ENCODE peak calls at places on chromosomes 16 and 17, in eight cellular contexts. C, T, X, D, H, F, W and U are unnamed samples.

GRCh38 chr16:56198755-56199114 is 7.4 kb downstream of the GNAO1 start:
- DNase-seq in H (no peak), T (no peak), X (no peak), D (no peak), F (no peak), W (no peak), C (no peak), U (no peak)

GRCh38 chr17:34503804-34504203 is 75.6 kb upstream of the TMEM132E start:
- DNase-seq in F (no peak), H (no peak), T (peak; percentile 42), W (no peak), C (peak; percentile 35), X (no peak), D (no peak), U (no peak)

GRCh38 chr17:75301031-75301430 is 11.8 kb upstream of the SLC25A19 start:
- DNase-seq in W (no peak), F (no peak), H (no peak), C (no peak), T (peak; percentile 27), X (no peak), D (no peak), U (no peak)

GRCh38 chr17:48579738-48580543 is 1.8 kb upstream of the HOXB4 start:
- DNase-seq in D (no peak), W (no peak), F (peak; percentile 62), X (no peak), C (no peak), T (no peak), H (no peak), U (no peak)

GRCh38 chr17:19727466-19728113 is 11.2 kb upstream of the SLC47A2 start:
- DNase-seq in W (peak; percentile 83), F (no peak), H (peak; percentile 93), C (peak; percentile 60), X (peak; percentile 90), T (peak; percentile 76), D (no peak), U (peak; percentile 65)

GRCh38 chr16:75252049-75252864 is 833 bp upstream of the BCAR1 start:
- DNase-seq in W (no peak), H (no peak), D (no peak), C (peak; percentile 12), T (no peak), F (no peak), X (peak; percentile 66), U (no peak)

GRCh38 chr16:84625556-84625955 is 7.7 kb upstream of the COTL1 start:
- DNase-seq in W (peak; percentile 83), C (no peak), D (no peak), F (no peak), X (no peak), H (no peak), T (no peak), U (no peak)

GRCh38 chr17:35057332-35057915 is 6.1 kb downstream of the RFFL start:
- DNase-seq in W (peak; percentile 23), H (no peak), X (no peak), D (no peak), C (no peak), T (no peak), F (no peak), U (no peak)

GRCh38 chr16:87926246-87927194 is 9.8 kb downstream of the CA5A start:
- DNase-seq in H (no peak), X (no peak), F (no peak), W (no peak), T (no peak), C (no peak), D (no peak), U (no peak)

GRCh38 chr16:24667244-24667764 is 62.1 kb upstream of the TNRC6A start:
- DNase-seq in X (no peak), W (no peak), C (no peak), D (no peak), H (no peak), T (no peak), F (no peak), U (no peak)

GRCh38 chr16:50718061-50718760 is 23.7 kb upstream of the CYLD start:
- DNase-seq in D (no peak), C (no peak), T (no peak), F (no peak), W (no peak), H (no peak), X (peak; percentile 41), U (no peak)

GRCh38 chr17:35286120-35286781 is 43.4 kb downstream of the SLFN5 start:
- DNase-seq in W (peak; percentile 6), H (no peak), C (no peak), T (no peak), F (no peak), X (no peak), D (no peak), U (no peak)

GRCh38 chr17:51848451-51848850 is 310.1 kb downstream of the CA10 start:
- DNase-seq in X (no peak), C (no peak), D (no peak), W (peak; percentile 52), H (no peak), T (no peak), F (no peak), U (no peak)

GRCh38 chr16:77468831-77469230 is 34.0 kb upstream of the ADAMTS18 start:
- DNase-seq in F (no peak), H (no peak), W (no peak), X (no peak), T (no peak), D (no peak), C (no peak), U (no peak)

GRCh38 chr16:68311316-68311620 is 449 bp downstream of the PRMT7 start:
- DNase-seq in X (no peak), W (no peak), F (no peak), H (no peak), D (no peak), T (no peak), C (no peak), U (peak; percentile 60)

GRCh38 chr16:88804552-88805339 is 1.2 kb downstream of the CDT1 start:
- DNase-seq in W (no peak), T (peak; percentile 40), F (peak; percentile 53), C (no peak), X (no peak), D (no peak), H (no peak), U (no peak)

GRCh38 chr17:57104461-57105175 is 19.6 kb downstream of the AKAP1 start:
- DNase-seq in T (no peak), H (no peak), W (peak; percentile 62), C (no peak), D (no peak), F (no peak), X (no peak), U (no peak)

GRCh38 chr17:36014946-36015345 is 2.8 kb downstream of the CCL23 start:
- DNase-seq in F (no peak), X (no peak), H (no peak), W (no peak), D (no peak), T (no peak), C (no peak), U (no peak)

GRCh38 chr17:70137451-70138230 is 31.7 kb upstream of the KCNJ2 start:
- DNase-seq in W (peak; percentile 85), D (peak; percentile 54), C (no peak), H (peak; percentile 76), T (peak; percentile 61), X (peak; percentile 86), F (no peak), U (no peak)

GRCh38 chr16:28192811-28193529 is 18.8 kb downstream of the XPO6 start:
- DNase-seq in W (no peak), H (no peak), F (no peak), T (peak; percentile 26), C (no peak), D (no peak), X (no peak), U (no peak)

GRCh38 chr16:17367932-17368331 is 102.8 kb downstream of the XYLT1 start:
- DNase-seq in C (no peak), T (peak; percentile 57), F (peak; percentile 23), W (no peak), H (no peak), X (peak; percentile 78), D (no peak), U (peak; percentile 6)

GRCh38 chr16:11329080-11329491 is 16.2 kb upstream of the RMI2 start:
- DNase-seq in W (no peak), F (no peak), X (no peak), H (no peak), C (no peak), T (no peak), D (no peak), U (no peak)
- H3K27ac ChIP-seq in W (no peak overlapping the region), F (no peak overlapping the region), X (peak overlapping the region; percentile 36), H (no peak overlapping the region), C (peak overlapping the region; percentile 37), T (no peak overlapping the region), D (peak overlapping the region; percentile 37), U (peak overlapping the region; percentile 49)

DNA sequence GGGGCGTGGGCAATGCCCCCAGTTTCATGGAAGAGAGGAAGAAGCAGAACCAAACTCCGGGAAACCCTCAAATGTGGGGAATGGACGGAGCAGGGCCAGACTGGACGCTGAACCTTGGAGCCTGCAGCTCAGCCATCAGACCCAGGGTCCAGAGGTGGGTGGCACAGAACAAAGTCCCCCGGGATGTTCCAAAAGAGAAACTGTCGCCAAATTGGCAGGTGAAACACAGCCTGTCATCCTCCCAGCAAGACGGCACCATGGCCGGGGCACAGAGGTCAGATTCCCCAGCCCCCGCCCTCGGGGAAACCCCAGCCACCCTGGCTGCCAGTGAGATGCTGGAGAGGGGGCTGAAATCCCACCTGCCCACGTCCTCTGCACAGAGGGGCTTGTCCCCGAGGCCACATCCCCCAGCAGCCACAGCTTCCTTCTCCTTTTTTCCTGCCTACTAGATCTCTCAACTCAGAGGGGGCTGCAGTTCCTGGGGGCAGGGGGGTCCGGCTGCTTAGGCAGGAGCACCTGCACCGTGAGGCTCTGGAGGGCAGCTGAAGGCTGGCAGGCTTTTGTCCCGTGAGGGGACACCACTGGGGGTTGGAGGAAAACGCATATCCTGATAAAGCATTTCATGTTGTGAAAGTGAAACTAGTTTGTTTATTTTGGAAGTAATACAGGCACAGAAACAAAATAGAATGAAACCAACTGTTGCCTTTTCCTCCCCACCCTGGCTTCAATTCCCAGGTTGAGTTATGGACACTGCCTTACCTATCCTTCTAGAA is 1.2 kb upstream of the SECTM1 start:
- DNase-seq in X (no peak), H (no peak), D (no peak), C (no peak), F (no peak), T (peak; percentile 21), W (no peak), U (no peak)
- H3K4me1 ChIP-seq in X (peaks cover 61% of the 10 kb centered on the region), H (peaks cover 15% of the 10 kb centered on the region), D (peaks cover 2% of the 10 kb centered on the region), C (peaks cover 70% of the 10 kb centered on the region), F (peaks cover 95% of the 10 kb centered on the region), T (peaks cover 66% of the 10 kb centered on the region), W (peaks cover 14% of the 10 kb centered on the region), U (peaks cover 74% of the 10 kb centered on the region)

GRCh38 chr17:41657164-41657754 is 31.4 kb upstream of the EIF1 start:
- DNase-seq in X (no peak), C (no peak), H (peak; percentile 68), T (no peak), W (no peak), D (no peak), F (no peak), U (no peak)
- H3K27ac ChIP-seq in X (no peak overlapping the region), C (no peak overlapping the region), H (peak overlapping the region; percentile 97), T (no peak overlapping the region), W (peak overlapping the region; percentile 97), D (peak overlapping the region; percentile 92), F (no peak overlapping the region), U (no peak overlapping the region)

DNA sequence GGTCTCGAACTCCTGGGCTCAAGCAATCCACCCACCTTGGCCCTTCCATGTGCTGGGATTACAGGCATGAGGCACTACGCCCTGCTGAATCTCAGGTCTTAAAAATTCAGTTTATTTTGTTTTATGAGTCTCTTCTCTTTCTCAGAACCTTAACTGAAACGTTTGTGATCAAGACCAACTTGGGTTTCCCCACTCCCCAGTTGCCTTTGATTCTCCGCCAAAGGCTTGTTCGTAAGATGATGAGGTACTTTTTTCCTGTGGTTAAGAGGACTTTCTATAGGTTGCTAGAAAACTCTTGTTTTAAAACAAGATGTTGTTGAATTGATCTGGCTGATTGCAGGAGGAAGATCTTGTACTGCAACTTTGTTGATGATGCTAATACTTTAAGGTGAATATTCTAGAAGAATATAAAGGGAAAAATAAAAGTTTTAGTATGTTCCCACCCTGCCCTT is 11.7 kb downstream of the ABCC1 start:
- DNase-seq in C (no peak), T (no peak), X (no peak), H (no peak), D (no peak), F (no peak), W (no peak), U (no peak)
- H3K4me1 ChIP-seq in C (peaks cover 64% of the 10 kb centered on the region), T (peaks cover 1% of the 10 kb centered on the region), X (peaks cover 64% of the 10 kb centered on the region), H (no peaks in the 10 kb centered on the region), D (peaks cover 2% of the 10 kb centered on the region), F (no peaks in the 10 kb centered on the region), W (peaks cover 6% of the 10 kb centered on the region), U (no peaks in the 10 kb centered on the region)